ENCODE peak calls at places on chromosomes 7 and 10, in four cellular contexts. S, U, R and J are unnamed samples. For H3K4me1, the result is how much of the 10 kb centered on the place peaks cover.

GRCh38 chr10:129754211-129755050 is 209.6 kb downstream of the EBF3 start:
- DNase-seq in S (peak), U (peak), R (no peak), J (no peak)

GRCh38 chr10:50653142-50653541 is 29.4 kb upstream of the SGMS1 start:
- DNase-seq in S (no peak), U (no peak), R (peak), J (no peak)

GRCh38 chr7:19122018-19122588 is 4.7 kb upstream of the TWIST1 start:
- DNase-seq in S (no peak), U (no peak), R (peak), J (no peak)

GRCh38 chr7:39453743-39454355 is 112.4 kb upstream of the YAE1 start:
- DNase-seq in S (peak), U (peak), R (peak), J (no peak)

GRCh38 chr7:2521952-2522591 is 2.5 kb downstream of the LFNG start:
- DNase-seq in S (peak), U (no peak), R (no peak), J (no peak)

GRCh38 chr7:42014625-42015412 is 222.2 kb downstream of the GLI3 start:
- DNase-seq in S (peak), U (peak), R (peak), J (no peak)

GRCh38 chr10:102752934-102753664 is 9.4 kb downstream of the WBP1L start:
- DNase-seq in S (peak), U (peak), R (no peak), J (no peak)

GRCh38 chr10:97779492-97779891 is 7.7 kb upstream of the SFRP5 start:
- DNase-seq in S (no peak), U (no peak), R (no peak), J (no peak)

GRCh38 chr10:127303105-127303504 is 106.7 kb upstream of the INSYN2A start:
- DNase-seq in S (no peak), U (no peak), R (no peak), J (no peak)

GRCh38 chr10:6593140-6593740 is 13.2 kb upstream of the PRKCQ start:
- DNase-seq in S (no peak), U (peak), R (no peak), J (no peak)

GRCh38 chr10:69051303-69051702 is 36.6 kb upstream of the SRGN start:
- DNase-seq in S (no peak), U (no peak), R (no peak), J (peak)

GRCh38 chr7:12570148-12570528 is 382 bp upstream of the SCIN start:
- DNase-seq in S (no peak), U (no peak), R (no peak), J (peak)

GRCh38 chr7:137343483-137343841 is at the start of gene PTN:
- DNase-seq in S (peak), U (peak), R (no peak), J (peak)

GRCh38 chr10:52649471-52649870 is 123.1 kb downstream of the MBL2 start:
- DNase-seq in S (no peak), U (no peak), R (no peak), J (no peak)

GRCh38 chr7:115533785-115534184 is 496.8 kb downstream of the TFEC start:
- DNase-seq in S (no peak), U (no peak), R (no peak), J (no peak)

GRCh38 chr7:108136191-108136581 is 6.0 kb upstream of the LAMB4 start:
- DNase-seq in S (no peak), U (no peak), R (no peak), J (no peak)

GRCh38 chr7:46848944-46849343 is 733.0 kb downstream of the TNS3 start:
- DNase-seq in S (no peak), U (no peak), R (no peak), J (no peak)

GRCh38 chr10:79139124-79139835 is 70.5 kb downstream of the ZMIZ1 start:
- DNase-seq in S (no peak), U (no peak), R (no peak), J (peak)

GRCh38 chr10:34811126-34811967 is 3.7 kb downstream of the PARD3 start:
- DNase-seq in S (peak), U (no peak), R (no peak), J (no peak)

GRCh38 chr10:97179731-97180366 is 5.9 kb downstream of the SLIT1 start:
- DNase-seq in S (peak), U (peak), R (no peak), J (peak)

GRCh38 chr10:68331455-68332258 is at the start of gene HNRNPH3:
- DNase-seq in S (peak), U (peak), R (peak), J (peak)

GRCh38 chr7:90574136-90574819 is 21.8 kb upstream of the CDK14 start:
- DNase-seq in S (no peak), U (no peak), R (no peak), J (no peak)

GRCh38 chr7:72152171-72153131 is 259.7 kb downstream of the CALN1 start:
- DNase-seq in S (no peak), U (no peak), R (no peak), J (no peak)

GRCh38 chr10:11548763-11549089 is 62.7 kb downstream of the USP6NL start:
- DNase-seq in S (no peak), U (no peak), R (no peak), J (no peak)

GRCh38 chr7:82051641-82052040 is 281.8 kb upstream of the HGF start:
- DNase-seq in S (no peak), U (no peak), R (no peak), J (no peak)

GRCh38 chr7:5429253-5429856 is 5.7 kb upstream of the TNRC18 start:
- DNase-seq in S (no peak), U (peak), R (no peak), J (peak)

GRCh38 chr10:2828741-2829140 is 238.6 kb upstream of the PFKP start:
- DNase-seq in S (no peak), U (no peak), R (no peak), J (no peak)

GRCh38 chr10:109866168-109866994 is 56.9 kb downstream of the XPNPEP1 start:
- DNase-seq in S (peak), U (no peak), R (peak), J (no peak)

GRCh38 chr7:111424768-111425167 is 137.5 kb downstream of the IMMP2L start:
- DNase-seq in S (no peak), U (no peak), R (no peak), J (no peak)

GRCh38 chr7:45187089-45187945 is 29.7 kb downstream of the RAMP3 start:
- DNase-seq in S (peak), U (no peak), R (no peak), J (peak)

GRCh38 chr10:80460399-80461207 is 6.5 kb downstream of the TSPAN14 start:
- DNase-seq in S (peak), U (peak), R (peak), J (peak)

GRCh38 chr10:114310346-114310745 is 71.3 kb downstream of the VWA2 start:
- DNase-seq in S (no peak), U (no peak), R (no peak), J (no peak)

GRCh38 chr7:43646603-43647313 is 63.9 kb downstream of the STK17A start:
- DNase-seq in S (no peak), U (no peak), R (no peak), J (no peak)

GRCh38 chr7:519429-519973 is at the start of gene PDGFA:
- DNase-seq in S (no peak), U (no peak), R (no peak), J (peak)

GRCh38 chr10:63666836-63667383 is 145.7 kb downstream of the REEP3 start:
- DNase-seq in S (no peak), U (no peak), R (no peak), J (no peak)

GRCh38 chr10:124691448-124692435 is 52.4 kb downstream of the FAM53B start:
- DNase-seq in S (no peak), U (no peak), R (no peak), J (peak)
- H3K9ac ChIP-seq in S (no peak), U (no peak), R (no peak), J (no peak)

GRCh38 chr7:138981332-138982203 is at the start of gene KIAA1549:
- DNase-seq in S (peak), U (peak), R (peak), J (peak)
- TF ChIP-seq CTCF in S (no peak), U (no peak), R (no peak), J (peak)

GRCh38 chr10:8056891-8057331 is 2.4 kb downstream of the GATA3 start:
- DNase-seq in S (peak), U (no peak), R (no peak), J (peak)
- H3K4me1 ChIP-seq in S (under half), U (under half), R (under half), J (under half)

DNA sequence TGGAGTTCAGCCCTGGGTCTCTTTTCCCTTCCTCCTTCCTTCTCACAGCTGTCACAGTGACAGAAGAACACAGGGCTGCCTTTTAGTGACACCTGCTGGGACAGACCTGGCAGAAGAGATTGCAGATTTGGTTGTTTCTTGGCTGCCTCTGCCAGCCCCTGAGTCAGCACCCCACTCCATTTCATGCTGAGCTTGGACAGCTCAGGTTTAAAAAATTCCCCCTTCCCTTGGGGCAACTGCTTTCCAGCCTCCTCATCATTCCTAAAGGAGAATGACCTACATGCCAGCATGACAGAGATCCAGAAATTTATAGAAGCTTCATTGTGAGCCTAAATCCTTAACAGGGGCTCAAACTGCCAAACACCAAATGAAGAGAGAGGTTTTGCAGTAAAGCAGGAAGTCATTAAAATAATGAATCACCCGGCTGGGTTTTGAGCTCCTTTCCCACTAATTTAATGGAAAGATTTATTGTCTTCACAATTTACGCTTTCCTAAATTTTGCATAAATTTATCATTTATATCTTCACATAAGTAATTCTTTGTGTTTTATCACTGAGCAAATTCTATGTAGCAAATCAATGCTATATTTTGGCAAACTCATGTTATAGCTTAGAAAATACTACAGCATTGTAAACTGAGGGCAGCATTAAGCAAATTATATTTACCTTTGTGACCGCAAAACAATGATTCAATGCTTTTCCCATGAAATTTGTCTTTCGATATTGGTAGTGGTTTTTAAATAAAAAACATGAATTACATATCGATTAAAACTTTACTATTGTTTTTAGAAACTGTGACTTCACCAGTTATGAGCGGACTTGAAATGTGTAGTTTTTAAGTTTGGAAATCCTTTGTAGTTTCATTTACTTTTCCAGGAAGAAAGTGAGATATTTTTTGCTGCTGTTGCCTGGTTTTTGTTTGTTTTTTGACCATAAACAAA is 399.5 kb upstream of the ANKRD30A start:
- DNase-seq in S (peak), U (peak), R (no peak), J (no peak)
- H3K9ac ChIP-seq in S (no peak), U (no peak), R (no peak), J (no peak)

GRCh38 chr10:48446785-48447184 is 140.3 kb downstream of the MAPK8 start:
- DNase-seq in S (no peak), U (no peak), R (no peak), J (peak)

GRCh38 chr10:48444266-48444665 is 137.8 kb downstream of the MAPK8 start:
- DNase-seq in S (peak), U (peak), R (peak), J (no peak)

GRCh38 chr10:48442809-48443177 is 136.3 kb downstream of the MAPK8 start:
- DNase-seq in S (no peak), U (peak), R (no peak), J (peak)

GRCh38 chr10:48445932-48446331 is 139.5 kb downstream of the MAPK8 start:
- DNase-seq in S (no peak), U (no peak), R (no peak), J (no peak)

GRCh38 chr10:48444861-48445841 is 138.7 kb downstream of the MAPK8 start:
- DNase-seq in S (peak), U (peak), R (no peak), J (peak)
- TF ChIP-seq CTCF in S (peak), U (peak), R (no peak), J (no peak)

DNA sequence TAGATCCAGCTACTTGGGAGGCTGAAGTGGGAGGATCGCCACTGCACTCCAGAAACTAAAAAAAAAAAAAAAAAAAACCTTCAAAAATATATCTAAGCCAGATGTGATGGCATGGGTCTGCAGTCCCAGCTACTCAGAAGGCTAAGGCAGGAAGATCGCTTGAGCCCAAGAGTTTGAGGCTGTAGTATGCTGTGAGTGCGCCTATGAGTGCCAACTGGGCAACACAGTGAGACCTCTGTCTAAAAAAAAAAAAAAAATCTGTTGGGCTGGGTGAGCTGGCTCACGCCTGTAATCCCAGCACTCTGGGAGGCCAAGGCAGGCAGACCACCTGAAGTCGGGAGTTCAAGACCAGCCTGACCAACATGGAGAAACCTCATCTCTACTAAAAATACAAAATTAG is 2.8 kb upstream of the CHCHD1 start:
- DNase-seq in S (no peak), U (no peak), R (no peak), J (no peak)
- H3K4me1 ChIP-seq in S (under half), U (under half), R (under half), J (under half)

GRCh38 chr10:13527864-13528137 is 1.0 kb downstream of the BEND7 start:
- DNase-seq in S (no peak), U (no peak), R (no peak), J (no peak)
- H3K9ac ChIP-seq in S (peak), U (no peak), R (peak), J (peak)